ENCODE peak calls at places on chromosomes 16 and 17, in four cellular contexts. X is fibroblast of pulmonary artery; G is lung; W is naive thymus-derived CD4-positive, alpha-beta T cell. T is an unnamed sample.
A peak's percentile ranks its signal among the peaks of the same experiment; 100 is the strongest.

GRCh38 chr16:66689282-66689681 is 7.3 kb downstream of the CMTM4 start:
- DNase-seq in X (no peak), G (no peak), W (no peak), T (no peak)

GRCh38 chr17:38885728-38886642 is 16.1 kb downstream of the LASP1 start:
- DNase-seq in X (no peak), G (no peak), W (no peak), T (no peak)

GRCh38 chr16:2769675-2770056 is 7.4 kb downstream of the ELOB start:
- DNase-seq in X (no peak), G (peak; percentile 44), W (no peak), T (no peak)

GRCh38 chr17:64500487-64500859 is 3.6 kb upstream of the POLG2 start:
- DNase-seq in X (no peak), G (no peak), W (no peak), T (peak; percentile 20)

GRCh38 chr17:78725448-78726021 is 56.5 kb downstream of the CYTH1 start:
- DNase-seq in X (no peak), G (no peak), W (no peak), T (peak; percentile 47)

GRCh38 chr17:43552229-43552837 is 6.2 kb upstream of the ETV4 start:
- DNase-seq in X (no peak), G (no peak), W (no peak), T (no peak)

GRCh38 chr17:39224778-39225307 is 902 bp downstream of the STAC2 start:
- DNase-seq in X (no peak), G (no peak), W (no peak), T (no peak)

GRCh38 chr16:53695070-53695469 is 8.6 kb downstream of the RPGRIP1L start:
- DNase-seq in X (peak; percentile 21), G (no peak), W (no peak), T (no peak)

GRCh38 chr16:19179890-19180490 is 11.9 kb downstream of the SYT17 start:
- DNase-seq in X (peak; percentile 52), G (peak; percentile 66), W (peak; percentile 60), T (peak; percentile 1)